ENCODE peak calls at places on chromosomes 13 and 19, in four cellular contexts. One of them, this sample, is unnamed.

GRCh38 chr19:33445752-33446070 is 72.2 kb downstream of the CEBPG start:
- DNase-seq in GM06990: no peak
- DNase-seq in foreskin fibroblast: no peak
- DNase-seq in fibroblast of the aortic adventitia: no peak
- DNase-seq in this sample: no peak

GRCh38 chr13:96984061-96984508 is 10.2 kb downstream of the OXGR1 start:
- DNase-seq in GM06990: no peak
- DNase-seq in foreskin fibroblast: peak; percentile 34
- DNase-seq in fibroblast of the aortic adventitia: no peak
- DNase-seq in this sample: no peak

GRCh38 chr19:40744554-40745401 is 5.5 kb downstream of the ACTMAP start:
- DNase-seq in fibroblast of the aortic adventitia: no peak
- DNase-seq in GM06990: no peak
- DNase-seq in foreskin fibroblast: no peak
- DNase-seq in this sample: no peak

GRCh38 chr13:73809561-73809960 is 324.6 kb downstream of the KLF12 start:
- DNase-seq in fibroblast of the aortic adventitia: peak; percentile 20
- DNase-seq in foreskin fibroblast: peak; percentile 70
- DNase-seq in GM06990: no peak
- DNase-seq in this sample: no peak

GRCh38 chr19:9808855-9809646 is 9.8 kb downstream of the FBXL12 start:
- DNase-seq in GM06990: no peak
- DNase-seq in foreskin fibroblast: no peak
- DNase-seq in fibroblast of the aortic adventitia: no peak
- DNase-seq in this sample: no peak

GRCh38 chr19:43628646-43629326 is 9.4 kb upstream of the ZNF428 start:
- DNase-seq in foreskin fibroblast: no peak
- DNase-seq in fibroblast of the aortic adventitia: no peak
- DNase-seq in GM06990: no peak
- DNase-seq in this sample: no peak

GRCh38 chr19:2254052-2254872 is 2.0 kb downstream of the JSRP1 start:
- DNase-seq in foreskin fibroblast: no peak
- DNase-seq in fibroblast of the aortic adventitia: no peak
- DNase-seq in GM06990: no peak
- DNase-seq in this sample: no peak

GRCh38 chr13:98997738-98998641 is 20.1 kb upstream of the DOCK9 start:
- DNase-seq in fibroblast of the aortic adventitia: peak; percentile 43
- DNase-seq in GM06990: peak; percentile 37
- DNase-seq in foreskin fibroblast: peak; percentile 86
- DNase-seq in this sample: no peak

GRCh38 chr19:778910-779653 is 18.2 kb upstream of the PTBP1 start:
- DNase-seq in fibroblast of the aortic adventitia: peak; percentile 96
- DNase-seq in foreskin fibroblast: peak; percentile 96
- DNase-seq in GM06990: no peak
- DNase-seq in this sample: peak; percentile 87

GRCh38 chr13:110498327-110498726 is 63.2 kb downstream of the RAB20 start:
- DNase-seq in GM06990: no peak
- DNase-seq in foreskin fibroblast: no peak
- DNase-seq in fibroblast of the aortic adventitia: no peak
- DNase-seq in this sample: no peak

GRCh38 chr13:35712907-35713685 is 236.6 kb upstream of the MAB21L1 start:
- DNase-seq in fibroblast of the aortic adventitia: peak; percentile 58
- DNase-seq in GM06990: no peak
- DNase-seq in foreskin fibroblast: peak; percentile 85
- DNase-seq in this sample: peak; percentile 70

GRCh38 chr13:101661839-101662238 is 209.4 kb downstream of the ITGBL1 start:
- DNase-seq in fibroblast of the aortic adventitia: peak; percentile 44
- DNase-seq in GM06990: no peak
- DNase-seq in foreskin fibroblast: no peak
- DNase-seq in this sample: no peak

GRCh38 chr19:46491975-46492682 is 3.5 kb downstream of the PNMA8B start:
- DNase-seq in foreskin fibroblast: no peak
- DNase-seq in GM06990: no peak
- DNase-seq in fibroblast of the aortic adventitia: no peak
- DNase-seq in this sample: no peak

GRCh38 chr13:69319659-69320058 is 788.0 kb upstream of the ATXN8OS start:
- DNase-seq in GM06990: no peak
- DNase-seq in fibroblast of the aortic adventitia: no peak
- DNase-seq in foreskin fibroblast: no peak
- DNase-seq in this sample: no peak

GRCh38 chr19:18317998-18318800 is 4.7 kb downstream of the LSM4 start:
- DNase-seq in foreskin fibroblast: no peak
- DNase-seq in fibroblast of the aortic adventitia: no peak
- DNase-seq in GM06990: no peak
- DNase-seq in this sample: no peak

GRCh38 chr19:10430505-10431253 is 10.3 kb downstream of the PDE4A start:
- DNase-seq in fibroblast of the aortic adventitia: peak; percentile 43
- DNase-seq in GM06990: peak; percentile 66
- DNase-seq in foreskin fibroblast: peak; percentile 76
- DNase-seq in this sample: no peak

GRCh38 chr19:6464070-6464873 is at the start of gene CRB3:
- DNase-seq in fibroblast of the aortic adventitia: no peak
- DNase-seq in foreskin fibroblast: no peak
- DNase-seq in GM06990: no peak
- DNase-seq in this sample: no peak

GRCh38 chr19:11203194-11204075 is 6.1 kb upstream of the KANK2 start:
- DNase-seq in fibroblast of the aortic adventitia: peak; percentile 91
- DNase-seq in foreskin fibroblast: peak; percentile 92
- DNase-seq in GM06990: no peak
- DNase-seq in this sample: peak; percentile 67

GRCh38 chr19:31666126-31666525 is 316.9 kb upstream of the TSHZ3 start:
- DNase-seq in GM06990: no peak
- DNase-seq in foreskin fibroblast: no peak
- DNase-seq in fibroblast of the aortic adventitia: no peak
- DNase-seq in this sample: no peak

GRCh38 chr13:94914829-94915228 is 202.5 kb upstream of the SOX21 start:
- DNase-seq in foreskin fibroblast: no peak
- DNase-seq in GM06990: no peak
- DNase-seq in fibroblast of the aortic adventitia: no peak
- DNase-seq in this sample: no peak

GRCh38 chr13:30803791-30804190 is 68.4 kb downstream of the ALOX5AP start:
- DNase-seq in fibroblast of the aortic adventitia: no peak
- DNase-seq in GM06990: no peak
- DNase-seq in foreskin fibroblast: no peak
- DNase-seq in this sample: no peak

GRCh38 chr13:75153834-75154233 is 328.1 kb downstream of the TBC1D4 start:
- DNase-seq in fibroblast of the aortic adventitia: peak; percentile 43
- DNase-seq in GM06990: no peak
- DNase-seq in foreskin fibroblast: peak; percentile 85
- DNase-seq in this sample: peak; percentile 71

GRCh38 chr13:40439928-40440327 is 226.5 kb downstream of the FOXO1 start:
- DNase-seq in fibroblast of the aortic adventitia: peak; percentile 24
- DNase-seq in foreskin fibroblast: no peak
- DNase-seq in GM06990: no peak
- DNase-seq in this sample: no peak

GRCh38 chr13:113806526-113806925 is 47.5 kb downstream of the TMEM255B start:
- DNase-seq in fibroblast of the aortic adventitia: no peak
- DNase-seq in GM06990: no peak
- DNase-seq in foreskin fibroblast: no peak
- DNase-seq in this sample: no peak

GRCh38 chr19:32896516-32897214 is 27.1 kb upstream of the SLC7A9 start:
- DNase-seq in GM06990: no peak
- DNase-seq in fibroblast of the aortic adventitia: no peak
- DNase-seq in foreskin fibroblast: peak; percentile 11
- DNase-seq in this sample: peak; percentile 3

GRCh38 chr13:41785402-41786142 is 175.3 kb downstream of the VWA8 start:
- DNase-seq in GM06990: no peak
- DNase-seq in fibroblast of the aortic adventitia: no peak
- DNase-seq in foreskin fibroblast: no peak
- DNase-seq in this sample: no peak

GRCh38 chr19:38900220-38900629 is 456 bp downstream of the NFKBIB start:
- DNase-seq in foreskin fibroblast: no peak
- DNase-seq in GM06990: no peak
- DNase-seq in fibroblast of the aortic adventitia: peak; percentile 65
- DNase-seq in this sample: no peak

GRCh38 chr13:42279080-42279479 is 7.1 kb downstream of the AKAP11 start:
- DNase-seq in GM06990: no peak
- DNase-seq in fibroblast of the aortic adventitia: no peak
- DNase-seq in foreskin fibroblast: no peak
- DNase-seq in this sample: no peak

GRCh38 chr19:11202488-11203193 is 5.3 kb upstream of the KANK2 start:
- DNase-seq in fibroblast of the aortic adventitia: no peak
- DNase-seq in GM06990: no peak
- DNase-seq in foreskin fibroblast: no peak
- DNase-seq in this sample: no peak

DNA sequence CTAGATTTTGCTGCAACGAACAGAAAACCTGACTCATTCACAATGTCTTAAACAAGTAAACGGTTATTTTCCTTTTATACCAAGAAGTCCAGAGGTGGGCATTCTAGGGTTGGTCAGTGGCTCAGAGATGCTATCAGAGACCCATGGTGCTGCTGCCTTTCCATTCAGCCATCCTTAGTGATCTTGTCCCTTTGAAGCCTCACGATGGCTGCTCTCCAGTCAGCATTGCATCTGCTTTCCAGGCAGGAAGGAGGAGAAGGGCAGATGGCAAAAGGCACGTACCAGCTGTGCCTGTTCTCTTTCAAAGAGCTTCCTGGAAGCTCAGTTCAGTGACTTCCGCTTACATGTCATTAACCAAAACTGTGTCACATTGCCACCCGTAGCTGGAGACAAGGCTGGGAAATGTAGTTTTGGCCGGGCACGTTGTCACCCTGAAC is 30.1 kb downstream of the WDFY2 start:
- DNase-seq in GM06990: peak; percentile 36
- DNase-seq in foreskin fibroblast: peak; percentile 71
- DNase-seq in fibroblast of the aortic adventitia: no peak
- DNase-seq in this sample: no peak
- H3K4me3 ChIP-seq in GM06990: peak overlapping the region; percentile 49
- H3K4me3 ChIP-seq in foreskin fibroblast: no peak overlapping the region
- H3K4me3 ChIP-seq in fibroblast of the aortic adventitia: no peak overlapping the region
- H3K4me3 ChIP-seq in this sample: no peak overlapping the region

GRCh38 chr19:36574762-36575161 is 1.7 kb upstream of the ZNF529 start:
- DNase-seq in foreskin fibroblast: no peak
- DNase-seq in GM06990: no peak
- DNase-seq in fibroblast of the aortic adventitia: no peak
- DNase-seq in this sample: no peak

GRCh38 chr19:36577271-36577996 is 4.3 kb upstream of the ZNF529 start:
- DNase-seq in foreskin fibroblast: no peak
- DNase-seq in fibroblast of the aortic adventitia: no peak
- DNase-seq in GM06990: no peak
- DNase-seq in this sample: no peak

GRCh38 chr19:36572593-36573019 is 486 bp downstream of the ZNF529 start:
- DNase-seq in foreskin fibroblast: no peak
- DNase-seq in GM06990: no peak
- DNase-seq in fibroblast of the aortic adventitia: no peak
- DNase-seq in this sample: no peak

GRCh38 chr19:36573948-36574726 is 1.0 kb upstream of the ZNF529 start:
- DNase-seq in fibroblast of the aortic adventitia: no peak
- DNase-seq in foreskin fibroblast: peak; percentile 56
- DNase-seq in GM06990: no peak
- DNase-seq in this sample: no peak

GRCh38 chr19:36573020-36573947 is at the start of gene ZNF529:
- DNase-seq in GM06990: peak; percentile 90
- DNase-seq in foreskin fibroblast: peak; percentile 95
- DNase-seq in fibroblast of the aortic adventitia: peak; percentile 85
- DNase-seq in this sample: peak; percentile 58
- TF ChIP-seq CTCF in GM06990: no peak
- TF ChIP-seq CTCF in foreskin fibroblast: no peak
- TF ChIP-seq CTCF in fibroblast of the aortic adventitia: no peak
- TF ChIP-seq CTCF in this sample: no peak

GRCh38 chr19:29044037-29044436 is 168.9 kb downstream of the UQCRFS1 start:
- DNase-seq in GM06990: no peak
- DNase-seq in foreskin fibroblast: no peak
- DNase-seq in fibroblast of the aortic adventitia: no peak
- DNase-seq in this sample: no peak
- H3K4me3 ChIP-seq in GM06990: no peak overlapping the region
- H3K4me3 ChIP-seq in foreskin fibroblast: no peak overlapping the region
- H3K4me3 ChIP-seq in fibroblast of the aortic adventitia: no peak overlapping the region
- H3K4me3 ChIP-seq in this sample: no peak overlapping the region

DNA sequence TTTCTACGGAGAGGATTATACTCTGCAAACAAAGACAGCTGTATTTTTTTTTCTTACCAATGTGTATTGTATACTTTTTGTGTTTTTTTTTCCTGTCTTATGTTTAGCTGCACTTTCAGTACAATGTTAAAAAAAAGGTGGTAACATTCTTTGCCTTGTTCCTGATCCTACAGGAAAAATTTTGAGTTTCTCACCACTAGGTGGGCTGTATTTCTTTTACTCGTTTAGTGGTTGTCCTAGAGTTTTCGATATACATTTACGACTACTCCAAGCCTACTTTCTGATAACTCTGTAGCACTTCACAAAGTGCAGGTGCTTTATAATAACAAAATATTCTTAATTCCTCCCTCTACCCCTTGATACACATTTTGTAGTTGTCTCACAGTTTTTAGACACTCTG is 652.2 kb downstream of the UQCRFS1 start:
- DNase-seq in foreskin fibroblast: no peak
- DNase-seq in fibroblast of the aortic adventitia: no peak
- DNase-seq in GM06990: no peak
- DNase-seq in this sample: no peak
- TF ChIP-seq CTCF in foreskin fibroblast: no peak
- TF ChIP-seq CTCF in fibroblast of the aortic adventitia: no peak
- TF ChIP-seq CTCF in GM06990: no peak
- TF ChIP-seq CTCF in this sample: no peak

DNA sequence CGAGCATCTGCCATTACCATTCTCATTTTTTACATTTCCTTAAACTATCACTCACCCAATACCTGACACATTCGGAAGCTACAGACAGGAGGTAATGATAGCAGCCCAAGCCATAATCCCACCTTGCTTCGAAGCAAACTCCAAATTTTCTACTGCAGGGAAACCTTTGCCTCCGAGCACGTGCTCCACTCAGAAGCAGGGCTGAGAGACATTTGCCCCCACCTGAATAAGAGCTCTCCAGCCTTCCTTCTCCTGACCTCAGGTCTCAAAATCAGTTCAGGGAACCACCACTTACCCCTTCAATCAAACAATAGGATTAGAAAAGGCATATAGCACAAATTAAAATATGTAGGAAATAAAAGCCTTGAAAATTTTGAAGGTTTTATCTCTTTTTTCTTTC is 2.3 kb upstream of the DACH1 start:
- DNase-seq in fibroblast of the aortic adventitia: no peak
- DNase-seq in GM06990: no peak
- DNase-seq in foreskin fibroblast: no peak
- DNase-seq in this sample: no peak
- H3K4me3 ChIP-seq in fibroblast of the aortic adventitia: no peak overlapping the region
- H3K4me3 ChIP-seq in GM06990: no peak overlapping the region
- H3K4me3 ChIP-seq in foreskin fibroblast: no peak overlapping the region
- H3K4me3 ChIP-seq in this sample: no peak overlapping the region